ENCODE peak calls at places on chromosome 5, in seven cellular contexts. One of them, this sample, is unnamed.

GRCh38 chr5:158200624-158201023 is 341.7 kb upstream of the CLINT1 start:
- DNase-seq in Caco-2: no peak
- DNase-seq in heart left ventricle: no peak
- DNase-seq in astrocyte of the cerebellum: no peak
- DNase-seq in fibroblast of pulmonary artery: no peak
- DNase-seq in choroid plexus epithelial cell: no peak
- DNase-seq in HCT116: no peak
- DNase-seq in this sample: peak

GRCh38 chr5:149215478-149216042 is 56.1 kb upstream of the AFAP1L1 start:
- DNase-seq in Caco-2: no peak
- DNase-seq in heart left ventricle: no peak
- DNase-seq in astrocyte of the cerebellum: no peak
- DNase-seq in fibroblast of pulmonary artery: peak
- DNase-seq in choroid plexus epithelial cell: peak
- DNase-seq in HCT116: no peak
- DNase-seq in this sample: peak

GRCh38 chr5:139051392-139051791 is 146.8 kb downstream of the SIL1 start:
- DNase-seq in Caco-2: no peak
- DNase-seq in heart left ventricle: no peak
- DNase-seq in astrocyte of the cerebellum: no peak
- DNase-seq in fibroblast of pulmonary artery: no peak
- DNase-seq in choroid plexus epithelial cell: no peak
- DNase-seq in HCT116: no peak
- DNase-seq in this sample: peak

GRCh38 chr5:39699164-39699563 is 274.4 kb upstream of the DAB2 start:
- DNase-seq in Caco-2: no peak
- DNase-seq in heart left ventricle: no peak
- DNase-seq in astrocyte of the cerebellum: no peak
- DNase-seq in fibroblast of pulmonary artery: no peak
- DNase-seq in choroid plexus epithelial cell: no peak
- DNase-seq in HCT116: no peak
- DNase-seq in this sample: no peak

GRCh38 chr5:102211165-102211564 is 84.9 kb downstream of the SLCO4C1 start:
- DNase-seq in Caco-2: no peak
- DNase-seq in heart left ventricle: no peak
- DNase-seq in astrocyte of the cerebellum: no peak
- DNase-seq in fibroblast of pulmonary artery: no peak
- DNase-seq in choroid plexus epithelial cell: no peak
- DNase-seq in HCT116: no peak
- DNase-seq in this sample: no peak

GRCh38 chr5:13814293-13814692 is 130.2 kb downstream of the DNAH5 start:
- DNase-seq in Caco-2: no peak
- DNase-seq in heart left ventricle: no peak
- DNase-seq in astrocyte of the cerebellum: no peak
- DNase-seq in fibroblast of pulmonary artery: no peak
- DNase-seq in choroid plexus epithelial cell: no peak
- DNase-seq in HCT116: no peak
- DNase-seq in this sample: peak

GRCh38 chr5:126497506-126497905 is 74.3 kb downstream of the GRAMD2B start:
- DNase-seq in Caco-2: no peak
- DNase-seq in heart left ventricle: no peak
- DNase-seq in astrocyte of the cerebellum: no peak
- DNase-seq in fibroblast of pulmonary artery: no peak
- DNase-seq in choroid plexus epithelial cell: no peak
- DNase-seq in HCT116: no peak
- DNase-seq in this sample: no peak

GRCh38 chr5:171415115-171415730 is 4.2 kb upstream of the FGF18 start:
- DNase-seq in Caco-2: no peak
- DNase-seq in heart left ventricle: no peak
- DNase-seq in astrocyte of the cerebellum: peak
- DNase-seq in fibroblast of pulmonary artery: peak
- DNase-seq in choroid plexus epithelial cell: no peak
- DNase-seq in HCT116: no peak
- DNase-seq in this sample: peak

GRCh38 chr5:157166494-157167218 is 592 bp upstream of the GARIN3 start:
- DNase-seq in Caco-2: no peak
- DNase-seq in heart left ventricle: no peak
- DNase-seq in astrocyte of the cerebellum: no peak
- DNase-seq in fibroblast of pulmonary artery: no peak
- DNase-seq in choroid plexus epithelial cell: no peak
- DNase-seq in HCT116: no peak
- DNase-seq in this sample: no peak

GRCh38 chr5:158522001-158522400 is 577.7 kb downstream of the EBF1 start:
- DNase-seq in Caco-2: no peak
- DNase-seq in heart left ventricle: no peak
- DNase-seq in astrocyte of the cerebellum: no peak
- DNase-seq in fibroblast of pulmonary artery: peak
- DNase-seq in choroid plexus epithelial cell: peak
- DNase-seq in HCT116: no peak
- DNase-seq in this sample: peak

GRCh38 chr5:107381189-107381856 is 289.4 kb downstream of the EFNA5 start:
- DNase-seq in Caco-2: peak
- DNase-seq in heart left ventricle: no peak
- DNase-seq in astrocyte of the cerebellum: peak
- DNase-seq in fibroblast of pulmonary artery: peak
- DNase-seq in choroid plexus epithelial cell: peak
- DNase-seq in HCT116: peak
- DNase-seq in this sample: peak

GRCh38 chr5:138930371-138931097 is 55.4 kb upstream of the LRRTM2 start:
- DNase-seq in Caco-2: no peak
- DNase-seq in heart left ventricle: no peak
- DNase-seq in astrocyte of the cerebellum: no peak
- DNase-seq in fibroblast of pulmonary artery: no peak
- DNase-seq in choroid plexus epithelial cell: no peak
- DNase-seq in HCT116: no peak
- DNase-seq in this sample: no peak

GRCh38 chr5:180153099-180153498 is 55.9 kb downstream of the RASGEF1C start:
- DNase-seq in Caco-2: no peak
- DNase-seq in heart left ventricle: no peak
- DNase-seq in astrocyte of the cerebellum: no peak
- DNase-seq in fibroblast of pulmonary artery: no peak
- DNase-seq in choroid plexus epithelial cell: no peak
- DNase-seq in HCT116: no peak
- DNase-seq in this sample: no peak

GRCh38 chr5:176664479-176664878 is 17.2 kb downstream of the TSPAN17 start:
- DNase-seq in Caco-2: no peak
- DNase-seq in heart left ventricle: no peak
- DNase-seq in astrocyte of the cerebellum: no peak
- DNase-seq in fibroblast of pulmonary artery: no peak
- DNase-seq in choroid plexus epithelial cell: no peak
- DNase-seq in HCT116: no peak
- DNase-seq in this sample: no peak

GRCh38 chr5:148623741-148624140 is 30.6 kb downstream of the HTR4 start:
- DNase-seq in Caco-2: no peak
- DNase-seq in heart left ventricle: no peak
- DNase-seq in astrocyte of the cerebellum: no peak
- DNase-seq in fibroblast of pulmonary artery: no peak
- DNase-seq in choroid plexus epithelial cell: peak
- DNase-seq in HCT116: peak
- DNase-seq in this sample: no peak

GRCh38 chr5:134967607-134968006 is at the start of gene CATSPER3:
- DNase-seq in Caco-2: no peak
- DNase-seq in heart left ventricle: no peak
- DNase-seq in astrocyte of the cerebellum: no peak
- DNase-seq in fibroblast of pulmonary artery: no peak
- DNase-seq in choroid plexus epithelial cell: no peak
- DNase-seq in HCT116: no peak
- DNase-seq in this sample: no peak

GRCh38 chr5:52481216-52481615 is 306.5 kb upstream of the ITGA1 start:
- DNase-seq in Caco-2: no peak
- DNase-seq in heart left ventricle: no peak
- DNase-seq in astrocyte of the cerebellum: no peak
- DNase-seq in fibroblast of pulmonary artery: no peak
- DNase-seq in choroid plexus epithelial cell: no peak
- DNase-seq in HCT116: no peak
- DNase-seq in this sample: no peak

GRCh38 chr5:107719207-107719606 is 48.5 kb upstream of the EFNA5 start:
- DNase-seq in Caco-2: no peak
- DNase-seq in heart left ventricle: no peak
- DNase-seq in astrocyte of the cerebellum: no peak
- DNase-seq in fibroblast of pulmonary artery: no peak
- DNase-seq in choroid plexus epithelial cell: no peak
- DNase-seq in HCT116: no peak
- DNase-seq in this sample: no peak

GRCh38 chr5:31972558-31972957 is 201.6 kb downstream of the GOLPH3 start:
- DNase-seq in Caco-2: no peak
- DNase-seq in heart left ventricle: no peak
- DNase-seq in astrocyte of the cerebellum: no peak
- DNase-seq in fibroblast of pulmonary artery: no peak
- DNase-seq in choroid plexus epithelial cell: no peak
- DNase-seq in HCT116: no peak
- DNase-seq in this sample: no peak

GRCh38 chr5:133933169-133933509 is 35.3 kb downstream of the C5orf15 start:
- DNase-seq in Caco-2: no peak
- DNase-seq in heart left ventricle: no peak
- DNase-seq in astrocyte of the cerebellum: no peak
- DNase-seq in fibroblast of pulmonary artery: no peak
- DNase-seq in choroid plexus epithelial cell: no peak
- DNase-seq in HCT116: no peak
- DNase-seq in this sample: peak

GRCh38 chr5:133933670-133934295 is 34.6 kb downstream of the C5orf15 start:
- DNase-seq in Caco-2: no peak
- DNase-seq in heart left ventricle: no peak
- DNase-seq in astrocyte of the cerebellum: no peak
- DNase-seq in fibroblast of pulmonary artery: no peak
- DNase-seq in choroid plexus epithelial cell: no peak
- DNase-seq in HCT116: no peak
- DNase-seq in this sample: no peak

GRCh38 chr5:133934311-133934710 is 34.1 kb downstream of the C5orf15 start:
- DNase-seq in Caco-2: no peak
- DNase-seq in heart left ventricle: no peak
- DNase-seq in astrocyte of the cerebellum: no peak
- DNase-seq in fibroblast of pulmonary artery: no peak
- DNase-seq in choroid plexus epithelial cell: no peak
- DNase-seq in HCT116: no peak
- DNase-seq in this sample: no peak

GRCh38 chr5:133931546-133931945 is 36.9 kb downstream of the C5orf15 start:
- DNase-seq in Caco-2: no peak
- DNase-seq in heart left ventricle: no peak
- DNase-seq in astrocyte of the cerebellum: no peak
- DNase-seq in fibroblast of pulmonary artery: no peak
- DNase-seq in choroid plexus epithelial cell: no peak
- DNase-seq in HCT116: no peak
- DNase-seq in this sample: no peak

DNA sequence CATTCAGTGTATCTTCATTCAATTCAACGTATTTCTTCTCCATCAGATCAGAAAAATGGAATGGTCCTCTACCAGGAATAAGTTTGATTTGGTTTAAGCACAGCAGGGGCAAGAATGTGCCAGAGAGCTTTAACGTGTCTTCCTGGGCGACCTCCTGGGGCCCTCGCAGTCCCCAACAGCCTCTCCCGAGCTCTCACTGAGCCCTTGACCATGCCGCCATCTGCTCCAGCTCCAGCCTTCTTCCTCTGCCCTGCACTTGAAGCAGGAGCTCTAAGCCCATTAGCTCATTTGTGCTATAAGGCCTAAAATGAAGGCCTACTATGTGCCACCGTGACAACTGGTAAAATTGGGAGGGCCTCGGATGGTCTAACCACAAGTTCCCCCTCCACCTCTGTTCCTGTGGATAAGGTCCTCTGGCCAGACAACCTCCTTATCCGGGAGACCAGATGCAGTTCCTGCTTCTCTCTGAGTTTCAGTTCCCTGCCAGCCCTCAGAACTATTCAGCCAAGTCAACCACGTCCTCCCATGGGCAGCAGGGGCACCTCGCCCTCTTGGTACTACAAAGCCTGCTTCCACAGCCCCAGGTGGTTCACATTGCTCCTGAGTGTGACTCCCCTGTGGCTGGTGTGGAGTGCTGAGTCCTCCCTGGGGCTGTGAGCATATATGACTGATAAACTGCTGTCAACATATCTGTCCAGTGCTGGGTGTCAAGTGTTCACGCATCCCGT is 35.8 kb downstream of the C5orf15 start:
- DNase-seq in Caco-2: no peak
- DNase-seq in heart left ventricle: no peak
- DNase-seq in astrocyte of the cerebellum: no peak
- DNase-seq in fibroblast of pulmonary artery: no peak
- DNase-seq in choroid plexus epithelial cell: no peak
- DNase-seq in HCT116: no peak
- DNase-seq in this sample: no peak
- H3K4me3 ChIP-seq in Caco-2: no peak
- H3K4me3 ChIP-seq in heart left ventricle: no peak
- H3K4me3 ChIP-seq in astrocyte of the cerebellum: no peak
- H3K4me3 ChIP-seq in fibroblast of pulmonary artery: no peak
- H3K4me3 ChIP-seq in choroid plexus epithelial cell: no peak
- H3K4me3 ChIP-seq in HCT116: no peak
- H3K4me3 ChIP-seq in this sample: no peak

DNA sequence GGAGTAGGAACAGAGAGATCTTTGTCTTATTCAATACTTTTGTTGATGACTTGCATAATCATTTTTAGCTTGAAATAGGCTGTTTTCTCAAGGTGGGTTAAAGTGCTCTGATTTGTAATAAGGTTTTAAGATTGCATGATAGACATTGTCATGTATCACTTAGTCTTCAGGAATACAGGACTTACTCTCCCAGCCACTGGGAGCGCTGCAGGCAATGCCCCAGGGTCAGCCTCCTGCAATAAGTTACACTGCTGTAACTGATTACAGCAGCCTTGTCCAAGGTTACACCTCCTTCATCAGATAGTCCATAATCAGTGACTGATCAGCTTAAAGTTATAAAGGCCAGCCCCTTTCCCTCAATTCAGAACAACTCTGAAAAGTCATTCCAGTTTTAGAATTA is 218.6 kb downstream of the ESM1 start:
- DNase-seq in Caco-2: peak
- DNase-seq in heart left ventricle: no peak
- DNase-seq in astrocyte of the cerebellum: no peak
- DNase-seq in fibroblast of pulmonary artery: no peak
- DNase-seq in choroid plexus epithelial cell: no peak
- DNase-seq in HCT116: no peak
- DNase-seq in this sample: no peak
- TF ChIP-seq CTCF in Caco-2: peak
- TF ChIP-seq CTCF in heart left ventricle: no peak
- TF ChIP-seq CTCF in astrocyte of the cerebellum: no peak
- TF ChIP-seq CTCF in fibroblast of pulmonary artery: no peak
- TF ChIP-seq CTCF in choroid plexus epithelial cell: peak
- TF ChIP-seq CTCF in HCT116: peak
- TF ChIP-seq CTCF in this sample: no peak

DNA sequence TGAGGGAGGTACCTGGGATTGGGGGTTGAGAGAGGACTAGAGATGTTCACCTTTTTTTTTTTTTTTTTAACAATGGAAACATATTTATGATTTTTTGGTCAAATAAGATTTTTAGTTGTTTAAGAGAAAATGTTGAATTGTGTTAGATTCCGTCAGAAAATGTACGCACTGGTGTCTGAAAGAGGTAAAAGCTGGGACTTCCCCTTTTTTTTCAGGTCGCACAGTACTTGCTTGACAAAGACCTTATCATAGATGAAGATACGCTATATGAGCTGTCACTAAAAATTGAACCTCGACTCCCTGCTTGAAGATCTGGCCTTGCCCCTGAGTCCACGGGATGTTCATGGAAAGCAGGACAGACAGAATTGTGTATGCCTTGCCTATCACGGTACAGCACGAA is 7.7 kb upstream of the CKMT2 start:
- DNase-seq in Caco-2: no peak
- DNase-seq in heart left ventricle: no peak
- DNase-seq in astrocyte of the cerebellum: no peak
- DNase-seq in fibroblast of pulmonary artery: no peak
- DNase-seq in choroid plexus epithelial cell: no peak
- DNase-seq in HCT116: no peak
- DNase-seq in this sample: no peak
- H3K4me3 ChIP-seq in Caco-2: no peak
- H3K4me3 ChIP-seq in heart left ventricle: no peak
- H3K4me3 ChIP-seq in astrocyte of the cerebellum: no peak
- H3K4me3 ChIP-seq in fibroblast of pulmonary artery: no peak
- H3K4me3 ChIP-seq in choroid plexus epithelial cell: no peak
- H3K4me3 ChIP-seq in HCT116: no peak
- H3K4me3 ChIP-seq in this sample: no peak

GRCh38 chr5:169811680-169812079 is 168.6 kb downstream of the INSYN2B start:
- DNase-seq in Caco-2: no peak
- DNase-seq in heart left ventricle: no peak
- DNase-seq in astrocyte of the cerebellum: no peak
- DNase-seq in fibroblast of pulmonary artery: no peak
- DNase-seq in choroid plexus epithelial cell: peak
- DNase-seq in HCT116: no peak
- DNase-seq in this sample: no peak
- TF ChIP-seq CTCF in Caco-2: no peak
- TF ChIP-seq CTCF in heart left ventricle: no peak
- TF ChIP-seq CTCF in astrocyte of the cerebellum: no peak
- TF ChIP-seq CTCF in fibroblast of pulmonary artery: no peak
- TF ChIP-seq CTCF in choroid plexus epithelial cell: peak
- TF ChIP-seq CTCF in HCT116: no peak
- TF ChIP-seq CTCF in this sample: no peak

This sample was measured in astrocyte of the spinal cord.